ENCODE peak calls at places on chromosomes 4 and X, in ten cellular contexts. W, K, S, Q, U, H, P, V, R and Y are unnamed samples.

GRCh38 chr4:136918772-136919171 is 613.5 kb downstream of the PCDH18 start:
- DNase-seq in Q (no peak), S (no peak), K (no peak), H (peak), U (no peak), W (no peak), V (no peak), R (no peak), P (no peak), Y (no peak)

GRCh38 chr4:76977731-76978350 is 28.3 kb downstream of the SEPTIN11 start:
- DNase-seq in P (no peak), S (no peak), W (peak), R (peak), H (peak), U (peak), K (no peak), Q (peak), V (no peak), Y (no peak)

GRCh38 chr4:139584784-139585183 is 28.8 kb upstream of the SETD7 start:
- DNase-seq in R (peak), Q (no peak), K (no peak), U (peak), W (peak), S (no peak), V (no peak), H (peak), P (peak), Y (no peak)

GRCh38 chrX:22748093-22748999 is 251.4 kb upstream of the DDX53 start:
- DNase-seq in Q (peak), P (peak), W (peak), H (peak), U (peak), K (peak), R (peak), S (no peak), V (peak), Y (peak)

GRCh38 chr4:169996379-169997245 is 29.6 kb downstream of the MFAP3L start:
- DNase-seq in V (no peak), Q (no peak), U (no peak), W (no peak), R (no peak), P (no peak), S (no peak), K (no peak), H (no peak), Y (no peak)

GRCh38 chr4:176902710-176903323 is 110.1 kb upstream of the VEGFC start:
- DNase-seq in S (no peak), U (peak), K (no peak), P (peak), V (no peak), H (peak), W (peak), R (peak), Q (peak), Y (no peak)

GRCh38 chr4:7624361-7624760 is 189.6 kb upstream of the PSAPL1 start:
- DNase-seq in W (no peak), S (no peak), Q (no peak), P (no peak), V (no peak), R (no peak), H (no peak), U (no peak), K (no peak), Y (no peak)

GRCh38 chr4:8656185-8656517 is 63.6 kb downstream of the CPZ start:
- DNase-seq in P (no peak), S (no peak), W (no peak), V (no peak), K (no peak), Q (no peak), R (no peak), H (no peak), U (no peak), Y (no peak)

GRCh38 chrX:21657318-21658151 is 595 bp downstream of the KLHL34 start:
- DNase-seq in R (no peak), K (peak), S (peak), V (no peak), P (no peak), Q (no peak), U (no peak), W (no peak), H (no peak), Y (peak)

GRCh38 chrX:37922926-37923325 is 75.6 kb upstream of the DYNLT3 start:
- DNase-seq in H (no peak), R (peak), V (no peak), W (no peak), K (no peak), U (no peak), S (no peak), Q (no peak), P (no peak), Y (no peak)

GRCh38 chr4:94880976-94881375 is 123.2 kb downstream of the BMPR1B start:
- DNase-seq in P (no peak), K (no peak), W (no peak), U (no peak), Q (no peak), H (no peak), R (peak), S (no peak), V (no peak), Y (no peak)

GRCh38 chrX:13428055-13428786 is 108.4 kb upstream of the ATXN3L start:
- DNase-seq in K (no peak), H (peak), S (no peak), V (no peak), W (peak), P (peak), Q (no peak), R (peak), U (peak), Y (no peak)

GRCh38 chr4:76305971-76306881 is at the start of gene STBD1:
- DNase-seq in K (no peak), S (peak), P (peak), W (peak), V (peak), U (peak), Q (no peak), R (peak), H (peak), Y (peak)

GRCh38 chrX:101291204-101291603 is at the start of gene TAF7L:
- DNase-seq in H (peak), Q (no peak), K (no peak), P (no peak), U (no peak), R (peak), W (peak), V (no peak), S (no peak), Y (no peak)

GRCh38 chr4:147498031-147498700 is 17.3 kb downstream of the EDNRA start:
- DNase-seq in H (peak), Q (no peak), R (peak), V (no peak), P (peak), W (peak), U (peak), S (no peak), K (no peak), Y (no peak)

GRCh38 chrX:69173906-69174305 is 8.7 kb upstream of the PJA1 start:
- DNase-seq in U (no peak), P (no peak), H (no peak), K (no peak), W (no peak), R (no peak), Q (no peak), S (no peak), V (no peak), Y (no peak)

GRCh38 chr4:83207497-83208105 is 77.0 kb downstream of the COQ2 start:
- DNase-seq in S (no peak), U (peak), V (no peak), H (peak), K (no peak), W (peak), P (peak), R (peak), Q (peak), Y (no peak)

GRCh38 chrX:49231333-49232000 is 1.7 kb downstream of the CACNA1F start:
- DNase-seq in U (no peak), V (no peak), H (no peak), W (no peak), Q (no peak), P (no peak), K (no peak), S (no peak), R (no peak), Y (no peak)

GRCh38 chrX:8971116-8971515 is 62.8 kb downstream of the FAM9B start:
- DNase-seq in S (no peak), P (peak), R (peak), V (no peak), W (peak), H (peak), K (no peak), U (peak), Q (peak), Y (peak)

GRCh38 chr4:160286051-160286450 is 1183.2 kb downstream of the RAPGEF2 start:
- DNase-seq in R (no peak), Q (no peak), U (no peak), V (no peak), P (no peak), W (no peak), S (no peak), K (no peak), H (no peak), Y (no peak)

GRCh38 chrX:19739683-19740082 is 147.7 kb downstream of the SH3KBP1 start:
- DNase-seq in P (peak), V (peak), S (peak), Q (peak), U (peak), K (peak), H (peak), R (peak), W (peak), Y (peak)

GRCh38 chr4:125323547-125324100 is 8.9 kb downstream of the FAT4 start:
- DNase-seq in U (peak), W (peak), V (no peak), H (peak), Q (no peak), P (peak), S (no peak), K (no peak), R (peak), Y (no peak)

GRCh38 chr4:111854494-111855087 is 290.7 kb upstream of the FAM241A start:
- DNase-seq in P (peak), Q (no peak), S (no peak), U (peak), K (no peak), V (no peak), W (peak), H (peak), R (peak), Y (no peak)

GRCh38 chr4:114677346-114677979 is 78.9 kb downstream of the UGT8 start:
- DNase-seq in P (no peak), U (no peak), R (no peak), K (no peak), H (no peak), S (no peak), V (no peak), W (no peak), Q (no peak), Y (no peak)

GRCh38 chrX:131066237-131066636 is 8.1 kb downstream of the ARHGAP36 start:
- DNase-seq in K (no peak), W (no peak), H (no peak), V (no peak), R (no peak), U (no peak), S (no peak), Q (no peak), P (peak), Y (no peak)

GRCh38 chr4:15066140-15066539 is 63.9 kb downstream of the CPEB2 start:
- DNase-seq in S (no peak), U (no peak), Q (no peak), W (no peak), H (no peak), V (no peak), R (peak), K (no peak), P (no peak), Y (no peak)

GRCh38 chr4:67660418-67660817 is 40.5 kb downstream of the UBA6 start:
- DNase-seq in H (no peak), Q (no peak), P (no peak), R (no peak), W (no peak), S (no peak), V (no peak), K (no peak), U (no peak), Y (no peak)

GRCh38 chrX:47643926-47644325 is 6.4 kb downstream of the ELK1 start:
- DNase-seq in Q (no peak), U (no peak), S (no peak), R (peak), V (no peak), H (peak), W (peak), P (peak), K (no peak), Y (no peak)

GRCh38 chrX:47648376-47648775 is 2.0 kb downstream of the ELK1 start:
- DNase-seq in P (no peak), Q (no peak), K (no peak), H (no peak), R (no peak), U (no peak), S (no peak), W (no peak), V (no peak), Y (no peak)

GRCh38 chrX:47646636-47647035 is 3.7 kb downstream of the ELK1 start:
- DNase-seq in R (no peak), K (no peak), P (no peak), S (no peak), U (no peak), Q (no peak), W (no peak), H (no peak), V (no peak), Y (no peak)

GRCh38 chrX:47645530-47645929 is 4.8 kb downstream of the ELK1 start:
- DNase-seq in R (no peak), H (peak), P (peak), W (peak), U (no peak), V (no peak), K (no peak), S (no peak), Q (no peak), Y (no peak)

DNA sequence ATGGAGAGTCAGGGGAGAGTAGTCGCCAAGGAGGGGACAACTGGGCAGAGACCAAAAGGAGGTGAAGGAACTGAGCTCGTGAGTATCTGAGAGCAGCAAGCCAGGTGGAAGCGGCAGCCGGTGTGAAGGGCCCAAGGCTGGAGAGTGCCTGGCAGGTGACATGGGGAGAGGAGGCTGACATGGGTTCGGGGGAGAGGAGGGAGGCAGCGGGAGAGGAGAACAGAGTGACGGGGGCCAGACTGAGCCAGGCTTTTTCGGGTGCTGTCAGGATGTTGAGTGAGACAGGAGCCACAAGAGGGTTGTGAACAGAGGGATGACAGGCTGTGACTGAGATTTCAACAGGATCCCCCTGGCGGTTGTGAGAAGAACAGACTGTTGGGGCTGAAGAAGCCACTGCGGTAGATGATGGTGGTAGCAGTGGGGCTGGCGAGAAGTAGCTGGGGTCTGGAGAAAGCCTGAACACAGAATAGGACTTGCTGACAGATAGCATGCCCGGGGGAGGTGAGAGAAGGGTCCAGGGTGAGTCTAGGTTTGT is 5.7 kb downstream of the ELK1 start:
- DNase-seq in U (no peak), W (peak), V (no peak), P (peak), R (peak), Q (no peak), H (peak), K (no peak), S (no peak), Y (no peak)
- TF ChIP-seq CTCF in U (peak), W (peak), V (no peak), P (peak), R (peak), Q (peak), H (peak), K (no peak), S (no peak), Y (no peak)

DNA sequence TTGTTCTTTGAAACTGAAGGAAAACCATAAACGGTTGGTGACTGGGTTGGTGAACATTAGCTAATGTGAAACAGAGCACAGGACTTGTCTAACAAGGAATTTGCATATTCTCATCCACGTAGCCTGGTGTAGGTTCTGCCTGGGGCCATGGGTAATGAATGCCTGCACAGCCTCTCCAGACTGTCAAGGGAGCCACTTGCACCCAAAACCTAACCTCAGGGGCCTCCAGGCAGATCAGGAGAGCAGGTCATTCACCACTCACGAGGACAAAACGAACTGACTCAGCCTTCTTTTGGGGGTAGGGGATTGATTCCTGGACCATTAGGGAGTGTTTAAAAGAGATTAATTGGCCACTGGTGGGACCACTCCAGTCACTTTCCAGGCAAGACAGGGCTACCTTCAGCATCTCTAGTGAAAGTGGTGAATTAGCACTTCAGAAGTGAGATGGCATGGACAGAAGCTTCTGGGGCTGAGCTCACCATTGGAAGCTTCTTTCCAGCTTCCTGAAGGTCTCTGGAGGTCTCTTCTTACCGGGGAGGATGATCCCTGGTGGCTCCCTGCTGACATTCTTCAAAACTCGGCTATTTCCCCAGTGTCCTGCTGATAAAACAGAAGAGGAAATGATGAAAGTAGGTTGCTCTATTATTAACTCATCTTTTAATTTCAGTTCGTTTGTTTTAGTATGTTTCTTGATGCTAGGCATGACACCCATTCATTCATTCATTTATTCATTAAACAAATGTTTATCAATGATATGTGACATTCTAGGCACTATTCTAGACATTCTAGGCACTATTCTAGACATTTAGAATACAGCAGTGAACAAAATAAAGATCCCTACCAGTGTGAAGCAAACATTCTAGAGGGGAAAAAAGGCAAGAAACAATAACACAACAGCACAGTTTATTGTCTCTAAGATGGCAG is 104.5 kb upstream of the LNX1 start:
- DNase-seq in R (no peak), V (no peak), U (no peak), Q (no peak), P (no peak), S (no peak), H (no peak), W (no peak), K (no peak), Y (no peak)
- TF ChIP-seq CTCF in R (no peak), V (no peak), U (no peak), Q (no peak), P (no peak), S (no peak), H (no peak), W (no peak), K (no peak), Y (no peak)

GRCh38 chr4:63302078-63302477 is 1107.2 kb downstream of the TECRL start:
- DNase-seq in P (no peak), V (no peak), H (no peak), Q (no peak), S (no peak), R (no peak), U (no peak), K (no peak), W (no peak), Y (no peak)

DNA sequence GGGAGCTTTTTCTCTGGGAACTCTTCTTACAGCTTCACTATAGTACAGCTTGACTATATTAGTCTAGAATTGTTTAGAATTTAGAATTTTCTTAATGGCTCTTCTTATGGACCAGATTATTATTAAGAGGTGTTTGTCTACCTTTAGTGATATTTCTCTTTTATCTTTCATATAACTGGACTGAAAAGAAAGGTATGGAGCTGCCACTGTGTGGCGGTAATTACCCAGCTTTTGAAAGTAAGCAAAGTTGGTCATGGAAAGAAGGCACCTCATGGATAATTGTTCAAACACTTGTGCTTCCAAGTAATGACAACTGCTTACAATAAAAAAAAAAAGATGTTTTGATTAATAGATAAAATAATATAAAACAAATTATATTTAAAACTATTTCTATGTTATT is 1112.5 kb downstream of the TECRL start:
- DNase-seq in K (no peak), V (no peak), H (peak), Q (no peak), W (no peak), P (peak), R (no peak), U (no peak), S (no peak), Y (no peak)
- TF ChIP-seq CTCF in K (no peak), V (no peak), H (peak), Q (no peak), W (no peak), P (peak), R (no peak), U (no peak), S (no peak), Y (no peak)

GRCh38 chr4:22434895-22435294 is 81.0 kb downstream of the ADGRA3 start:
- DNase-seq in U (peak), V (no peak), P (peak), W (peak), H (peak), K (no peak), S (no peak), R (peak), Q (peak), Y (no peak)
- TF ChIP-seq CTCF in U (peak), V (no peak), P (peak), W (peak), H (peak), K (no peak), S (peak), R (peak), Q (peak), Y (no peak)

DNA sequence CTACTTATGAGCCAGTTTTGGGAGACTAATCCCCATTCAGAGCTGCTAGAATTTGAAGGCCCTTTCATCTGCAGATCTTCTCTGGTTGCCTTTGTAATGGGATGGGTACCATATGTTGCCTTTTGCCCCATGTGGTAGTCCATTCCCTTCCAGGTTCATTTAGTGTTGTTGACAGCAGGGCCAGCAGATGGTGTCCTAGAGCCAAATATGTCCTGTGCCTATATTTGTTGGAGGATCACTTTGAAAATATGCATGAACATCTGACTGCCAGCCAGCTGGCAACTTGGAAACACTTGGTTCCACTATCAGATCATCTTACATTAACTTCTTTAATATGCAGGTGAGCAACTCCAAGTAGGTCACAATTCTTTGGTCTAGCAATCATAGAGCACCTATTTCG is 30.4 kb downstream of the CFAP299 start:
- DNase-seq in W (peak), H (peak), P (peak), K (peak), U (peak), S (peak), R (peak), Q (peak), V (no peak), Y (peak)
- TF ChIP-seq CTCF in W (peak), H (peak), P (peak), K (peak), U (peak), S (peak), R (peak), Q (peak), V (no peak), Y (peak)

DNA sequence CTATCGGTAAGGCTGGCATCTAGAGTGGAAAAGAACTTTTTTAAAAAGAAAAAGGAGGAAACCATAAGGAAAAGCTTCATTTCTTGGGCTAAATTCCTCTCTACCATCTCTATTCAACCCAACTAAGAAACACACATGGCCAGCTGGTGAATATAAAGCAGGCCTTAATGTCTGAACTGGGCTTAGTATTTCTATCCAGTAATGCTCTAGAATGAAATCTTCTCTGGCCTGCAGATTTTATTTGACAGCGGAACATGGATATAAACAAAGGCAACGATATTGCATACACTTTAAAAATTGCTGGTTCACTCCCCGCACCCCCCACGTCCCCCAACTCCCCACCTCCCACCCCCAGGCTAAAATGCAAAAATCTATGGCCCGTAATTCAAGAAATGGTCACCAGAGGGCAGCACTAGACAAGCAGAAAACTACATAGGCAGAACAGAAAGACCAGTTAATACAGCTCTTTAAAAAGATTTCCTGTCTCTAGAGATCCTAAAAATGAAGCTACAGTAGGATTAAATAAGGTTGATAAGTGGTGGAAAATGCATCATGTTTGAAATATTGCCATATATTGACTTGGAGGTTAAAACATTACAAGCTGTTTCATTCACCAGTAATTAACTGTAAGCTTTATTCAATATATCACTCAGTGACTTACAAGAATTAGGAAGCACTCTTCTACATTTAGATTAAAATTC is 155.2 kb upstream of the GALNT7 start:
- DNase-seq in R (peak), Q (no peak), P (peak), U (peak), S (no peak), V (no peak), W (peak), K (no peak), H (peak), Y (peak)
- TF ChIP-seq CTCF in R (peak), Q (peak), P (peak), U (peak), S (peak), V (peak), W (peak), K (peak), H (peak), Y (peak)